ENCODE peak calls at places on chromosomes 12 and 14, in eight cellular contexts. One of them, this sample, is unnamed.

GRCh38 chr12:116934908-116935698 is 24.4 kb downstream of the FBXW8 start:
- DNase-seq in mucosa of descending colon: no peak
- DNase-seq in ovary: no peak
- DNase-seq in heart right ventricle: no peak
- DNase-seq in astrocyte of the spinal cord: no peak
- DNase-seq in osteoblast: no peak
- DNase-seq in vagina: no peak
- DNase-seq in AG04450: no peak
- DNase-seq in this sample: no peak

GRCh38 chr12:86683568-86683991 is 427.4 kb upstream of the MGAT4C start:
- DNase-seq in mucosa of descending colon: no peak
- DNase-seq in ovary: no peak
- DNase-seq in heart right ventricle: no peak
- DNase-seq in astrocyte of the spinal cord: peak
- DNase-seq in osteoblast: peak
- DNase-seq in vagina: no peak
- DNase-seq in AG04450: peak
- DNase-seq in this sample: no peak

GRCh38 chr12:39103552-39104165 is 198.3 kb upstream of the CPNE8 start:
- DNase-seq in mucosa of descending colon: peak
- DNase-seq in ovary: no peak
- DNase-seq in heart right ventricle: no peak
- DNase-seq in astrocyte of the spinal cord: peak
- DNase-seq in osteoblast: no peak
- DNase-seq in vagina: no peak
- DNase-seq in AG04450: no peak
- DNase-seq in this sample: peak

GRCh38 chr14:102517412-102518062 is 8.0 kb upstream of the ANKRD9 start:
- DNase-seq in mucosa of descending colon: peak
- DNase-seq in ovary: peak
- DNase-seq in heart right ventricle: peak
- DNase-seq in astrocyte of the spinal cord: no peak
- DNase-seq in osteoblast: peak
- DNase-seq in vagina: no peak
- DNase-seq in AG04450: no peak
- DNase-seq in this sample: no peak

GRCh38 chr12:48199784-48200198 is 3.3 kb downstream of the OR10AD1 start:
- DNase-seq in mucosa of descending colon: no peak
- DNase-seq in ovary: no peak
- DNase-seq in heart right ventricle: no peak
- DNase-seq in astrocyte of the spinal cord: no peak
- DNase-seq in osteoblast: no peak
- DNase-seq in vagina: no peak
- DNase-seq in AG04450: peak
- DNase-seq in this sample: no peak

GRCh38 chr12:124390442-124391116 is 95.7 kb downstream of the RFLNA start:
- DNase-seq in mucosa of descending colon: peak
- DNase-seq in ovary: peak
- DNase-seq in heart right ventricle: no peak
- DNase-seq in astrocyte of the spinal cord: peak
- DNase-seq in osteoblast: peak
- DNase-seq in vagina: no peak
- DNase-seq in AG04450: no peak
- DNase-seq in this sample: no peak

GRCh38 chr14:66099931-66100330 is 386.2 kb upstream of the CCDC196 start:
- DNase-seq in mucosa of descending colon: no peak
- DNase-seq in ovary: no peak
- DNase-seq in heart right ventricle: no peak
- DNase-seq in astrocyte of the spinal cord: no peak
- DNase-seq in osteoblast: no peak
- DNase-seq in vagina: no peak
- DNase-seq in AG04450: no peak
- DNase-seq in this sample: no peak

GRCh38 chr12:131872154-131873046 is 22.0 kb upstream of the ULK1 start:
- DNase-seq in mucosa of descending colon: no peak
- DNase-seq in ovary: peak
- DNase-seq in heart right ventricle: no peak
- DNase-seq in astrocyte of the spinal cord: peak
- DNase-seq in osteoblast: peak
- DNase-seq in vagina: no peak
- DNase-seq in AG04450: no peak
- DNase-seq in this sample: no peak

GRCh38 chr12:55720071-55720564 is at the start of gene RDH5:
- DNase-seq in mucosa of descending colon: peak
- DNase-seq in ovary: no peak
- DNase-seq in heart right ventricle: peak
- DNase-seq in astrocyte of the spinal cord: peak
- DNase-seq in osteoblast: peak
- DNase-seq in vagina: no peak
- DNase-seq in AG04450: no peak
- DNase-seq in this sample: no peak

GRCh38 chr14:93081875-93082570 is 33.7 kb downstream of the ITPK1 start:
- DNase-seq in mucosa of descending colon: no peak
- DNase-seq in ovary: no peak
- DNase-seq in heart right ventricle: no peak
- DNase-seq in astrocyte of the spinal cord: no peak
- DNase-seq in osteoblast: peak
- DNase-seq in vagina: no peak
- DNase-seq in AG04450: no peak
- DNase-seq in this sample: no peak

GRCh38 chr12:21559855-21560569 is 33.9 kb downstream of the SPX start:
- DNase-seq in mucosa of descending colon: no peak
- DNase-seq in ovary: no peak
- DNase-seq in heart right ventricle: no peak
- DNase-seq in astrocyte of the spinal cord: peak
- DNase-seq in osteoblast: peak
- DNase-seq in vagina: no peak
- DNase-seq in AG04450: no peak
- DNase-seq in this sample: no peak

GRCh38 chr14:79418649-79419415 is 792.5 kb downstream of the DIO2 start:
- DNase-seq in mucosa of descending colon: no peak
- DNase-seq in ovary: no peak
- DNase-seq in heart right ventricle: no peak
- DNase-seq in astrocyte of the spinal cord: no peak
- DNase-seq in osteoblast: no peak
- DNase-seq in vagina: no peak
- DNase-seq in AG04450: no peak
- DNase-seq in this sample: no peak

GRCh38 chr12:111409403-111410228 is 3.9 kb downstream of the SH2B3 start:
- DNase-seq in mucosa of descending colon: no peak
- DNase-seq in ovary: peak
- DNase-seq in heart right ventricle: peak
- DNase-seq in astrocyte of the spinal cord: peak
- DNase-seq in osteoblast: peak
- DNase-seq in vagina: no peak
- DNase-seq in AG04450: no peak
- DNase-seq in this sample: no peak

GRCh38 chr14:24115451-24116110 is 832 bp upstream of the NRL start:
- DNase-seq in mucosa of descending colon: no peak
- DNase-seq in ovary: peak
- DNase-seq in heart right ventricle: no peak
- DNase-seq in astrocyte of the spinal cord: no peak
- DNase-seq in osteoblast: no peak
- DNase-seq in vagina: no peak
- DNase-seq in AG04450: no peak
- DNase-seq in this sample: no peak

GRCh38 chr14:92596328-92596943 is 82.9 kb downstream of the RIN3 start:
- DNase-seq in mucosa of descending colon: no peak
- DNase-seq in ovary: no peak
- DNase-seq in heart right ventricle: no peak
- DNase-seq in astrocyte of the spinal cord: no peak
- DNase-seq in osteoblast: no peak
- DNase-seq in vagina: no peak
- DNase-seq in AG04450: no peak
- DNase-seq in this sample: no peak

GRCh38 chr12:82474798-82475184 is 116.5 kb downstream of the METTL25 start:
- DNase-seq in mucosa of descending colon: no peak
- DNase-seq in ovary: no peak
- DNase-seq in heart right ventricle: no peak
- DNase-seq in astrocyte of the spinal cord: peak
- DNase-seq in osteoblast: no peak
- DNase-seq in vagina: no peak
- DNase-seq in AG04450: no peak
- DNase-seq in this sample: no peak

GRCh38 chr14:22379727-22380126 is 209.3 kb downstream of the DAD1 start:
- DNase-seq in mucosa of descending colon: no peak
- DNase-seq in ovary: no peak
- DNase-seq in heart right ventricle: no peak
- DNase-seq in astrocyte of the spinal cord: peak
- DNase-seq in osteoblast: no peak
- DNase-seq in vagina: no peak
- DNase-seq in AG04450: no peak
- DNase-seq in this sample: no peak

GRCh38 chr14:36580141-36580855 is 2.1 kb downstream of the NKX2-8 start:
- DNase-seq in mucosa of descending colon: no peak
- DNase-seq in ovary: no peak
- DNase-seq in heart right ventricle: no peak
- DNase-seq in astrocyte of the spinal cord: no peak
- DNase-seq in osteoblast: peak
- DNase-seq in vagina: no peak
- DNase-seq in AG04450: no peak
- DNase-seq in this sample: no peak

GRCh38 chr14:52951730-52952481 is 1.1 kb upstream of the FERMT2 start:
- DNase-seq in mucosa of descending colon: peak
- DNase-seq in ovary: no peak
- DNase-seq in heart right ventricle: no peak
- DNase-seq in astrocyte of the spinal cord: peak
- DNase-seq in osteoblast: peak
- DNase-seq in vagina: peak
- DNase-seq in AG04450: peak
- DNase-seq in this sample: peak

GRCh38 chr12:6839482-6840201 is 1.1 kb upstream of the GNB3 start:
- DNase-seq in mucosa of descending colon: peak
- DNase-seq in ovary: no peak
- DNase-seq in heart right ventricle: no peak
- DNase-seq in astrocyte of the spinal cord: no peak
- DNase-seq in osteoblast: peak
- DNase-seq in vagina: no peak
- DNase-seq in AG04450: no peak
- DNase-seq in this sample: no peak

GRCh38 chr14:63205850-63206249 is 1.6 kb downstream of the RHOJ start:
- DNase-seq in mucosa of descending colon: no peak
- DNase-seq in ovary: no peak
- DNase-seq in heart right ventricle: no peak
- DNase-seq in astrocyte of the spinal cord: peak
- DNase-seq in osteoblast: no peak
- DNase-seq in vagina: no peak
- DNase-seq in AG04450: no peak
- DNase-seq in this sample: no peak

GRCh38 chr14:63210812-63211211 is 6.6 kb downstream of the RHOJ start:
- DNase-seq in mucosa of descending colon: no peak
- DNase-seq in ovary: no peak
- DNase-seq in heart right ventricle: no peak
- DNase-seq in astrocyte of the spinal cord: no peak
- DNase-seq in osteoblast: no peak
- DNase-seq in vagina: no peak
- DNase-seq in AG04450: no peak
- DNase-seq in this sample: no peak

GRCh38 chr14:63212209-63212608 is 8.0 kb downstream of the RHOJ start:
- DNase-seq in mucosa of descending colon: no peak
- DNase-seq in ovary: no peak
- DNase-seq in heart right ventricle: no peak
- DNase-seq in astrocyte of the spinal cord: no peak
- DNase-seq in osteoblast: no peak
- DNase-seq in vagina: no peak
- DNase-seq in AG04450: no peak
- DNase-seq in this sample: no peak

GRCh38 chr14:63212776-63213500 is 8.7 kb downstream of the RHOJ start:
- DNase-seq in mucosa of descending colon: no peak
- DNase-seq in ovary: no peak
- DNase-seq in heart right ventricle: no peak
- DNase-seq in astrocyte of the spinal cord: no peak
- DNase-seq in osteoblast: no peak
- DNase-seq in vagina: no peak
- DNase-seq in AG04450: no peak
- DNase-seq in this sample: no peak

DNA sequence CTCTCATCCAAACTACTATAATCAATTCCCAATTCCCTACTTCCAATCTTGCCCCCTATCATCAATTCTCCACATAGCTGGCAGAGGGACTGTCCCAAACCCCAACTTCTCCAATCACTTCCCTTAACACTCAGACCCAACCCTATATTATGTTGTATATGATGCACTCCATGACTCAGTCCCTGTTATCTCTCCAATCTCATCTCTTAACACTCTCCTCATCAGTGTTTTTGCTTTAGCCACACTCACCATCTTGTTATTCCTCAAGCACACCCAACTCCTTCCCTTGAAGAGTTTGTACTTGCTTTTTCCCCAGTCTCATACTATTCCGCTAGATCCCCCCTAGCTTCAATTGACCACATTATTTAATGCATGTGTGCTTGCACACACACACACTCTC is 4.9 kb downstream of the RHOJ start:
- DNase-seq in mucosa of descending colon: no peak
- DNase-seq in ovary: no peak
- DNase-seq in heart right ventricle: no peak
- DNase-seq in astrocyte of the spinal cord: no peak
- DNase-seq in osteoblast: no peak
- DNase-seq in vagina: no peak
- DNase-seq in AG04450: no peak
- DNase-seq in this sample: no peak
- H3K4me3 ChIP-seq in mucosa of descending colon: no peak
- H3K4me3 ChIP-seq in ovary: no peak
- H3K4me3 ChIP-seq in heart right ventricle: no peak
- H3K4me3 ChIP-seq in astrocyte of the spinal cord: no peak
- H3K4me3 ChIP-seq in osteoblast: no peak
- H3K4me3 ChIP-seq in vagina: no peak
- H3K4me3 ChIP-seq in AG04450: no peak
- H3K4me3 ChIP-seq in this sample: no peak

GRCh38 chr12:49557917-49558215 is 10.1 kb downstream of the MCRS1 start:
- DNase-seq in mucosa of descending colon: no peak
- DNase-seq in ovary: no peak
- DNase-seq in heart right ventricle: no peak
- DNase-seq in astrocyte of the spinal cord: no peak
- DNase-seq in osteoblast: peak
- DNase-seq in vagina: no peak
- DNase-seq in AG04450: no peak
- DNase-seq in this sample: no peak
- TF ChIP-seq CTCF in mucosa of descending colon: no peak
- TF ChIP-seq CTCF in ovary: no peak
- TF ChIP-seq CTCF in heart right ventricle: peak
- TF ChIP-seq CTCF in astrocyte of the spinal cord: peak
- TF ChIP-seq CTCF in osteoblast: peak
- TF ChIP-seq CTCF in vagina: no peak
- TF ChIP-seq CTCF in AG04450: peak
- TF ChIP-seq CTCF in this sample: peak

GRCh38 chr14:100568998-100569733 is 18.1 kb downstream of the BEGAIN start:
- DNase-seq in mucosa of descending colon: no peak
- DNase-seq in ovary: no peak
- DNase-seq in heart right ventricle: no peak
- DNase-seq in astrocyte of the spinal cord: no peak
- DNase-seq in osteoblast: no peak
- DNase-seq in vagina: no peak
- DNase-seq in AG04450: no peak
- DNase-seq in this sample: no peak
- H3K4me3 ChIP-seq in mucosa of descending colon: no peak
- H3K4me3 ChIP-seq in ovary: peak
- H3K4me3 ChIP-seq in heart right ventricle: peak
- H3K4me3 ChIP-seq in astrocyte of the spinal cord: peak
- H3K4me3 ChIP-seq in osteoblast: no peak
- H3K4me3 ChIP-seq in vagina: no peak
- H3K4me3 ChIP-seq in AG04450: no peak
- H3K4me3 ChIP-seq in this sample: no peak

GRCh38 chr12:109739747-109740693 is 26.4 kb downstream of the FAM222A start:
- DNase-seq in mucosa of descending colon: no peak
- DNase-seq in ovary: peak
- DNase-seq in heart right ventricle: peak
- DNase-seq in astrocyte of the spinal cord: no peak
- DNase-seq in osteoblast: peak
- DNase-seq in vagina: no peak
- DNase-seq in AG04450: no peak
- DNase-seq in this sample: no peak
- TF ChIP-seq CTCF in mucosa of descending colon: no peak
- TF ChIP-seq CTCF in ovary: no peak
- TF ChIP-seq CTCF in heart right ventricle: peak
- TF ChIP-seq CTCF in astrocyte of the spinal cord: peak
- TF ChIP-seq CTCF in osteoblast: peak
- TF ChIP-seq CTCF in vagina: no peak
- TF ChIP-seq CTCF in AG04450: peak
- TF ChIP-seq CTCF in this sample: peak